ENCODE peak calls at places on chromosomes 7 and 10, in six cellular contexts. O is ELF-1; K is astrocyte; Z is NCI-H1092; C is NCI-H2107; D is stimulated activated CD4-positive, alpha-beta T cell treated with anti-CD3 and anti-CD28 coated beads, Interleukin-2, amount 100 ng/mL, for 48 hours. P is an unnamed sample.
A peak's percentile ranks its signal among the peaks of the same experiment; 100 is the strongest.

GRCh38 chr10:33066558-33067236 is 108.7 kb upstream of the ITGB1 start:
- DNase-seq in O (peak; percentile 35), K (peak; percentile 82), Z (no peak), C (no peak), D (no peak), P (peak; percentile 14)

GRCh38 chr10:90138844-90139243 is 437.5 kb downstream of the KIF20B start:
- DNase-seq in O (no peak), K (no peak), Z (no peak), C (no peak), D (no peak), P (no peak)

GRCh38 chr10:98033515-98033914 is 3.1 kb upstream of the CRTAC1 start:
- DNase-seq in O (no peak), K (no peak), Z (no peak), C (no peak), D (no peak), P (no peak)

GRCh38 chr7:85160223-85160622 is 26.6 kb downstream of the SEMA3D start:
- DNase-seq in O (no peak), K (peak; percentile 58), Z (no peak), C (no peak), D (no peak), P (no peak)

GRCh38 chr10:74199315-74199714 is 48.3 kb downstream of the ADK start:
- DNase-seq in O (no peak), K (no peak), Z (no peak), C (no peak), D (no peak), P (no peak)

GRCh38 chr10:75079436-75080083 is 31.9 kb upstream of the SAMD8 start:
- DNase-seq in O (peak; percentile 86), K (no peak), Z (no peak), C (no peak), D (no peak), P (peak; percentile 26)

GRCh38 chr10:546971-547590 is 142.4 kb downstream of the DIP2C start:
- DNase-seq in O (peak; percentile 69), K (no peak), Z (no peak), C (peak; percentile 15), D (no peak), P (peak; percentile 74)

GRCh38 chr7:66505531-66506451 is 122.9 kb upstream of the KCTD7 start:
- DNase-seq in O (peak; percentile 55), K (no peak), Z (peak; percentile 51), C (no peak), D (peak; percentile 18), P (peak; percentile 72)

GRCh38 chr7:4270268-4270667 is 411.8 kb upstream of the FOXK1 start:
- DNase-seq in O (no peak), K (no peak), Z (no peak), C (no peak), D (no peak), P (no peak)

GRCh38 chr7:29794959-29795629 is 11.2 kb upstream of the WIPF3 start:
- DNase-seq in O (no peak), K (no peak), Z (no peak), C (no peak), D (no peak), P (no peak)

GRCh38 chr7:119033641-119034040 is 809.1 kb downstream of the ANKRD7 start:
- DNase-seq in O (no peak), K (no peak), Z (no peak), C (no peak), D (no peak), P (no peak)

GRCh38 chr7:75951506-75951905 is 36.6 kb downstream of the POR start:
- DNase-seq in O (no peak), K (no peak), Z (no peak), C (no peak), D (no peak), P (no peak)

GRCh38 chr10:60335708-60336107 is 54.0 kb downstream of the ANK3 start:
- DNase-seq in O (no peak), K (no peak), Z (no peak), C (no peak), D (no peak), P (no peak)

GRCh38 chr10:52653510-52653909 is 119.1 kb downstream of the MBL2 start:
- DNase-seq in O (no peak), K (no peak), Z (no peak), C (no peak), D (no peak), P (no peak)

GRCh38 chr10:95237376-95238170 is 43.5 kb downstream of the ACSM6 start:
- DNase-seq in O (no peak), K (no peak), Z (no peak), C (no peak), D (no peak), P (no peak)

GRCh38 chr10:33100996-33101747 is 143.1 kb upstream of the ITGB1 start:
- DNase-seq in O (no peak), K (no peak), Z (no peak), C (no peak), D (no peak), P (no peak)

GRCh38 chr7:130872341-130872740 is 138.3 kb upstream of the KLF14 start:
- DNase-seq in O (no peak), K (no peak), Z (no peak), C (no peak), D (no peak), P (no peak)

GRCh38 chr7:130154501-130155317 is 50.5 kb downstream of the TMEM209 start:
- DNase-seq in O (peak; percentile 70), K (no peak), Z (peak; percentile 94), C (peak; percentile 65), D (no peak), P (peak; percentile 39)

GRCh38 chr7:153522261-153522660 is 529.9 kb upstream of the DPP6 start:
- DNase-seq in O (no peak), K (no peak), Z (no peak), C (no peak), D (no peak), P (peak; percentile 56)

GRCh38 chr7:9835204-9835603 is 1138.5 kb upstream of the PHF14 start:
- DNase-seq in O (no peak), K (no peak), Z (no peak), C (no peak), D (no peak), P (peak; percentile 47)

GRCh38 chr7:80646088-80646961 is 7.9 kb downstream of the CD36 start:
- DNase-seq in O (no peak), K (no peak), Z (no peak), C (no peak), D (no peak), P (peak; percentile 5)

GRCh38 chr10:26043469-26043868 is 109.4 kb downstream of the MYO3A start:
- DNase-seq in O (no peak), K (no peak), Z (no peak), C (no peak), D (no peak), P (no peak)

GRCh38 chr7:16847381-16847860 is 34.4 kb downstream of the AGR3 start:
- DNase-seq in O (peak; percentile 34), K (peak; percentile 64), Z (peak; percentile 9), C (peak; percentile 26), D (no peak), P (peak; percentile 65)

GRCh38 chr7:102111758-102112119 is 174.9 kb upstream of the SH2B2 start:
- DNase-seq in O (no peak), K (no peak), Z (no peak), C (no peak), D (no peak), P (peak; percentile 81)

GRCh38 chr7:5703572-5704533 is 77.6 kb downstream of the RNF216 start:
- DNase-seq in O (no peak), K (no peak), Z (no peak), C (no peak), D (no peak), P (no peak)

GRCh38 chr7:3272691-3273141 is 28.3 kb upstream of the SDK1 start:
- DNase-seq in O (no peak), K (peak; percentile 97), Z (peak; percentile 40), C (no peak), D (no peak), P (no peak)

GRCh38 chr7:82810558-82811259 is 352.0 kb downstream of the PCLO start:
- DNase-seq in O (no peak), K (peak; percentile 80), Z (peak; percentile 31), C (peak; percentile 11), D (no peak), P (peak; percentile 74)

GRCh38 chr7:137885623-137886022 is 38.8 kb upstream of the DGKI start:
- DNase-seq in O (no peak), K (no peak), Z (no peak), C (no peak), D (no peak), P (no peak)

GRCh38 chr10:96667401-96667800 is 52.9 kb downstream of the PIK3AP1 start:
- DNase-seq in O (no peak), K (peak; percentile 58), Z (no peak), C (no peak), D (no peak), P (no peak)

P was measured in left kidney.